ENCODE peak calls at places on chromosomes 1 and 21, in seven cellular contexts. S is stimulated activated naive CD4-positive, alpha-beta T cell; J is T-cell; G is hippocampal formation; D is ELR; U is Daoy; E is HTR-8/SVneo. P is an unnamed sample.

GRCh38 chr1:86778510-86779218 is 74.3 kb downstream of the SH3GLB1 start:
- DNase-seq in D (peak; percentile 48), J (no peak), U (peak; percentile 63), G (no peak), E (no peak), S (no peak), P (no peak)

GRCh38 chr21:36330904-36331303 is 10.9 kb downstream of the MORC3 start:
- DNase-seq in J (peak; percentile 46), G (peak; percentile 36), U (peak; percentile 49), S (peak; percentile 43), D (peak; percentile 70), E (peak; percentile 68), P (peak; percentile 49)

GRCh38 chr1:150272379-150272840 is at the start of gene C1orf54:
- DNase-seq in U (peak; percentile 47), S (no peak), G (peak; percentile 14), E (peak; percentile 33), D (peak; percentile 55), J (no peak), P (no peak)

GRCh38 chr21:45029968-45030636 is 44.3 kb upstream of the ADARB1 start:
- DNase-seq in S (no peak), J (peak; percentile 13), D (no peak), U (no peak), G (no peak), E (no peak), P (no peak)

GRCh38 chr1:151062738-151063371 is 2.7 kb downstream of the MLLT11 start:
- DNase-seq in U (peak; percentile 83), D (peak; percentile 92), G (no peak), J (no peak), S (no peak), E (peak; percentile 63), P (no peak)

GRCh38 chr1:4150262-4150661 is 250.2 kb upstream of the C1orf174 start:
- DNase-seq in D (no peak), U (no peak), J (no peak), S (no peak), G (no peak), E (no peak), P (no peak)

GRCh38 chr1:235923466-235924008 is 56.8 kb upstream of the LYST start:
- DNase-seq in E (no peak), D (peak; percentile 42), S (no peak), G (no peak), U (no peak), J (no peak), P (peak; percentile 35)

GRCh38 chr1:54537611-54538010 is 10.4 kb upstream of the ACOT11 start:
- DNase-seq in E (no peak), J (no peak), U (no peak), S (no peak), D (no peak), G (no peak), P (no peak)

GRCh38 chr1:218171302-218171893 is 113.7 kb upstream of the RRP15 start:
- DNase-seq in E (peak; percentile 8), G (peak; percentile 57), S (no peak), J (no peak), D (peak; percentile 61), U (peak; percentile 30), P (no peak)

GRCh38 chr21:26850116-26850643 is 5.0 kb upstream of the ADAMTS1 start:
- DNase-seq in D (peak; percentile 70), E (no peak), S (no peak), G (peak; percentile 71), U (no peak), J (no peak), P (no peak)

GRCh38 chr1:238621405-238621804 is 730.7 kb upstream of the ZP4 start:
- DNase-seq in J (no peak), U (no peak), S (no peak), D (no peak), G (no peak), E (no peak), P (no peak)

GRCh38 chr1:3612123-3612522 is 815 bp upstream of the MEGF6 start:
- DNase-seq in E (no peak), S (no peak), U (no peak), J (no peak), G (no peak), D (no peak), P (no peak)

GRCh38 chr21:44556879-44557278 is 1.7 kb downstream of the KRTAP10-3 start:
- DNase-seq in E (no peak), J (no peak), D (no peak), S (no peak), G (no peak), U (no peak), P (no peak)

GRCh38 chr1:105137543-105138444 is 1388.1 kb downstream of the AMY1C start:
- DNase-seq in D (peak; percentile 6), E (no peak), G (no peak), U (peak; percentile 18), S (no peak), J (no peak), P (no peak)

GRCh38 chr21:15410853-15411252 is 318.9 kb upstream of the USP25 start:
- DNase-seq in E (no peak), S (no peak), D (no peak), U (no peak), J (no peak), G (no peak), P (no peak)

GRCh38 chr1:234933031-234933430 is 195.6 kb downstream of the TOMM20 start:
- DNase-seq in G (no peak), S (no peak), U (no peak), E (no peak), D (no peak), J (no peak), P (no peak)

GRCh38 chr1:57553666-57554065 is 129.8 kb upstream of the DAB1 start:
- DNase-seq in D (no peak), E (no peak), U (no peak), G (no peak), J (no peak), S (no peak), P (no peak)

GRCh38 chr1:55204997-55205396 is 10.2 kb downstream of the USP24 start:
- DNase-seq in U (no peak), D (peak; percentile 35), J (no peak), E (no peak), S (no peak), G (no peak), P (no peak)

GRCh38 chr1:203036537-203036936 is 10.2 kb downstream of the PPFIA4 start:
- DNase-seq in J (no peak), D (no peak), U (no peak), S (no peak), G (no peak), E (no peak), P (no peak)

GRCh38 chr21:16279658-16280581 is 550.1 kb downstream of the USP25 start:
- DNase-seq in U (no peak), E (no peak), D (peak; percentile 33), S (no peak), J (no peak), G (peak; percentile 66), P (no peak)

GRCh38 chr21:37200641-37201480 is 66.3 kb downstream of the VPS26C start:
- DNase-seq in U (no peak), J (no peak), E (no peak), S (no peak), G (no peak), D (no peak), P (no peak)

GRCh38 chr1:246012271-246012854 is 494.7 kb downstream of the SMYD3 start:
- DNase-seq in G (peak; percentile 34), S (no peak), D (peak; percentile 55), J (no peak), U (peak; percentile 30), E (peak; percentile 40), P (peak; percentile 2)

GRCh38 chr1:45863117-45863670 is 59.8 kb downstream of the MAST2 start:
- DNase-seq in E (no peak), G (no peak), U (no peak), D (peak; percentile 32), S (no peak), J (no peak), P (no peak)

GRCh38 chr21:44443891-44444285 is 11.4 kb upstream of the LRRC3 start:
- DNase-seq in E (no peak), J (no peak), S (no peak), G (no peak), D (no peak), U (no peak), P (no peak)

GRCh38 chr1:240823357-240823756 is 211.4 kb upstream of the GREM2 start:
- DNase-seq in D (no peak), E (no peak), J (no peak), G (no peak), S (no peak), U (no peak), P (no peak)

GRCh38 chr1:43199093-43199726 is 27.1 kb downstream of the CFAP57 start:
- DNase-seq in D (no peak), S (no peak), J (no peak), E (no peak), G (no peak), U (peak; percentile 33), P (no peak)

GRCh38 chr1:2277741-2278488 is 49.8 kb downstream of the SKI start:
- DNase-seq in G (no peak), J (no peak), U (no peak), E (no peak), S (no peak), D (no peak), P (no peak)

GRCh38 chr1:17475729-17476128 is 36.3 kb upstream of the RCC2 start:
- DNase-seq in D (peak; percentile 85), S (no peak), U (peak; percentile 76), J (no peak), G (no peak), E (peak; percentile 66), P (no peak)

GRCh38 chr1:170790651-170791071 is 126.7 kb downstream of the PRRX1 start:
- DNase-seq in J (no peak), S (no peak), U (no peak), E (no peak), G (no peak), D (no peak), P (no peak)

GRCh38 chr1:58290685-58291372 is 255.7 kb downstream of the OMA1 start:
- DNase-seq in E (no peak), G (no peak), U (peak; percentile 5), D (peak; percentile 8), J (no peak), S (no peak), P (no peak)

GRCh38 chr1:39969531-39970270 is 14.8 kb downstream of the MFSD2A start:
- DNase-seq in G (no peak), U (no peak), J (no peak), E (no peak), D (no peak), S (no peak), P (no peak)

GRCh38 chr1:10857689-10858088 is 61.2 kb upstream of the CASZ1 start:
- DNase-seq in J (no peak), E (no peak), U (no peak), G (no peak), D (no peak), S (no peak), P (no peak)

GRCh38 chr1:219152759-219153158 is 20.9 kb upstream of the LYPLAL1 start:
- DNase-seq in U (no peak), G (no peak), E (no peak), D (no peak), S (no peak), J (no peak), P (no peak)

GRCh38 chr1:118914379-118915161 is 73.6 kb downstream of the TBX15 start:
- DNase-seq in S (no peak), D (no peak), J (no peak), U (no peak), G (no peak), E (no peak), P (no peak)

GRCh38 chr1:180515364-180515763 is 13.0 kb upstream of the ACBD6 start:
- DNase-seq in E (no peak), G (no peak), U (no peak), J (no peak), S (no peak), D (no peak), P (no peak)

P was measured in central memory CD4-positive, alpha-beta T cell.